ENCODE peak calls at places on chromosomes 16 and 17, in eight cellular contexts. One of them, this sample, is unnamed.

GRCh38 chr17:30345527-30346075 is 11.7 kb upstream of the TMIGD1 start:
- DNase-seq in islet precursor cell: no peak
- DNase-seq in natural killer cell: no peak
- DNase-seq in nephron progenitor cell: no peak
- DNase-seq in MM.1S: no peak
- DNase-seq in occipital lobe: no peak
- DNase-seq in AG09319: no peak
- DNase-seq in breast epithelium: no peak
- DNase-seq in this sample: no peak

GRCh38 chr17:50524838-50525237 is 7.7 kb upstream of the EPN3 start:
- DNase-seq in breast epithelium: no peak
- DNase-seq in MM.1S: no peak
- DNase-seq in islet precursor cell: no peak
- DNase-seq in AG09319: no peak
- DNase-seq in natural killer cell: no peak
- DNase-seq in nephron progenitor cell: no peak
- DNase-seq in occipital lobe: no peak
- DNase-seq in this sample: no peak

GRCh38 chr17:73989671-73990070 is 213.8 kb upstream of the RPL38 start:
- DNase-seq in nephron progenitor cell: no peak
- DNase-seq in natural killer cell: no peak
- DNase-seq in breast epithelium: no peak
- DNase-seq in islet precursor cell: no peak
- DNase-seq in occipital lobe: no peak
- DNase-seq in MM.1S: no peak
- DNase-seq in AG09319: no peak
- DNase-seq in this sample: no peak

GRCh38 chr17:77611791-77612466 is 346.6 kb upstream of the TNRC6C start:
- DNase-seq in natural killer cell: no peak
- DNase-seq in islet precursor cell: no peak
- DNase-seq in AG09319: no peak
- DNase-seq in breast epithelium: no peak
- DNase-seq in MM.1S: no peak
- DNase-seq in occipital lobe: no peak
- DNase-seq in nephron progenitor cell: no peak
- DNase-seq in this sample: no peak

GRCh38 chr16:72566174-72566573 is 394.2 kb upstream of the PMFBP1 start:
- DNase-seq in MM.1S: no peak
- DNase-seq in natural killer cell: no peak
- DNase-seq in islet precursor cell: no peak
- DNase-seq in AG09319: no peak
- DNase-seq in occipital lobe: no peak
- DNase-seq in nephron progenitor cell: no peak
- DNase-seq in breast epithelium: no peak
- DNase-seq in this sample: no peak

GRCh38 chr16:46929378-46930332 is 43.8 kb downstream of the DNAJA2 start:
- DNase-seq in nephron progenitor cell: peak; percentile 77
- DNase-seq in occipital lobe: peak; percentile 55
- DNase-seq in islet precursor cell: peak; percentile 85
- DNase-seq in MM.1S: peak; percentile 69
- DNase-seq in breast epithelium: peak; percentile 39
- DNase-seq in AG09319: no peak
- DNase-seq in natural killer cell: peak; percentile 47
- DNase-seq in this sample: peak; percentile 36

GRCh38 chr16:2934450-2934849 is 22.7 kb downstream of the FLYWCH1 start:
- DNase-seq in islet precursor cell: no peak
- DNase-seq in MM.1S: no peak
- DNase-seq in breast epithelium: no peak
- DNase-seq in nephron progenitor cell: no peak
- DNase-seq in natural killer cell: no peak
- DNase-seq in AG09319: no peak
- DNase-seq in occipital lobe: no peak
- DNase-seq in this sample: no peak

GRCh38 chr17:68452724-68453290 is 4.5 kb downstream of the WIPI1 start:
- DNase-seq in natural killer cell: no peak
- DNase-seq in nephron progenitor cell: no peak
- DNase-seq in MM.1S: no peak
- DNase-seq in occipital lobe: no peak
- DNase-seq in islet precursor cell: peak; percentile 88
- DNase-seq in breast epithelium: no peak
- DNase-seq in AG09319: no peak
- DNase-seq in this sample: no peak

GRCh38 chr17:12987120-12987519 is 30.7 kb downstream of the ELAC2 start:
- DNase-seq in nephron progenitor cell: peak; percentile 14
- DNase-seq in islet precursor cell: peak; percentile 60
- DNase-seq in occipital lobe: no peak
- DNase-seq in natural killer cell: no peak
- DNase-seq in AG09319: no peak
- DNase-seq in MM.1S: no peak
- DNase-seq in breast epithelium: no peak
- DNase-seq in this sample: no peak

GRCh38 chr16:29806641-29807425 is 504 bp downstream of the MAZ start:
- DNase-seq in occipital lobe: no peak
- DNase-seq in AG09319: no peak
- DNase-seq in breast epithelium: no peak
- DNase-seq in islet precursor cell: peak; percentile 79
- DNase-seq in MM.1S: peak; percentile 69
- DNase-seq in natural killer cell: peak; percentile 54
- DNase-seq in nephron progenitor cell: peak; percentile 66
- DNase-seq in this sample: no peak

This sample was measured in tibial nerve.